ENCODE peak calls at places on chromosomes 7 and 10, in seven cellular contexts. R is body of pancreas, E is GM20000, G is neural progenitor cell, N is foreskin fibroblast, S is cardiac fibroblast, Z is spleen. W is an unnamed sample.

GRCh38 chr7:55206235-55207029 is 158.7 kb upstream of the LANCL2 start:
- DNase-seq in S (no peak), R (no peak), N (no peak), G (no peak), E (no peak), Z (no peak), W (peak; percentile 31)

GRCh38 chr7:157355784-157356511 is 19.1 kb downstream of the DNAJB6 start:
- DNase-seq in E (no peak), Z (no peak), N (peak; percentile 62), G (no peak), S (peak; percentile 26), R (peak; percentile 36), W (no peak)

GRCh38 chr7:44284881-44285541 is 40.4 kb downstream of the CAMK2B start:
- DNase-seq in G (no peak), Z (peak; percentile 49), N (no peak), R (no peak), S (no peak), E (no peak), W (no peak)

GRCh38 chr7:50782376-50783208 is at the start of gene GRB10:
- DNase-seq in S (peak; percentile 42), N (peak; percentile 65), G (peak; percentile 84), Z (no peak), E (no peak), R (peak; percentile 72), W (no peak)

GRCh38 chr7:92810242-92810611 is 26.1 kb downstream of the CDK6 start:
- DNase-seq in G (no peak), N (no peak), R (no peak), S (peak; percentile 61), E (no peak), Z (no peak), W (peak; percentile 77)

GRCh38 chr10:966466-967235 is 21.6 kb upstream of the GTPBP4 start:
- DNase-seq in S (no peak), N (no peak), E (no peak), R (no peak), Z (no peak), G (peak; percentile 18), W (no peak)

GRCh38 chr10:31697271-31698168 is 231.1 kb downstream of the ARHGAP12 start:
- DNase-seq in N (peak; percentile 95), R (peak; percentile 74), G (no peak), Z (peak; percentile 84), S (peak; percentile 84), E (no peak), W (no peak)

GRCh38 chr10:64465653-64466052 is 944.5 kb downstream of the REEP3 start:
- DNase-seq in E (no peak), G (no peak), R (no peak), N (no peak), S (no peak), Z (no peak), W (no peak)

GRCh38 chr10:80855348-80855971 is 317.8 kb downstream of the SH2D4B start:
- DNase-seq in E (peak; percentile 61), S (no peak), G (peak; percentile 70), Z (peak; percentile 60), R (no peak), N (no peak), W (peak; percentile 61)
- TF ChIP-seq CTCF in E (peak; percentile 47), S (no peak), G (peak; percentile 76), Z (no peak), R (no peak), N (no peak), W (peak; percentile 68)

DNA sequence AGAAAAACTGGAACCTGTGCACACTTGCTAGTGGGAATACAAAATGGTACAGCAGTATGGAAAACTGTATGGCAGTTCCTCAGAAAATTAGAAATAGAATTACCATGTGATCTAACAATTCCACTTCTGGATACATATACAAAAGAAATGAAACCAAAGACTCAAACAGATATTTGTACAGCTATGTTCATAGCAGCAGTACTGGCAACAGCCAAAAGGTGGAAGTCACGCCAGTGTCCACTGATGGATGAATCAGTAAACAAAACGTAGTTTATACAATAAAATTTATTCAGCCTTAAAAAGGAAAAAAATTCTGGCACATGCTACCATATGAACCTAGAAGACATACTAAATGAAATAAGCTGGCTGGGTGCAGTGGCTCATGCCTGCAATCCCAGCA is 23.0 kb downstream of the IDE start:
- DNase-seq in E (no peak), S (no peak), Z (no peak), N (no peak), R (no peak), G (no peak), W (no peak)
- TF ChIP-seq CTCF in E (no peak), S (no peak), Z (no peak), N (no peak), R (no peak), G (no peak), W (no peak)

GRCh38 chr7:69109879-69110278 is 488.4 kb upstream of the AUTS2 start:
- DNase-seq in N (no peak), E (no peak), Z (no peak), S (no peak), G (no peak), R (no peak), W (no peak)
- TF ChIP-seq CTCF in N (no peak), E (no peak), Z (no peak), S (no peak), G (no peak), R (no peak), W (no peak)

DNA sequence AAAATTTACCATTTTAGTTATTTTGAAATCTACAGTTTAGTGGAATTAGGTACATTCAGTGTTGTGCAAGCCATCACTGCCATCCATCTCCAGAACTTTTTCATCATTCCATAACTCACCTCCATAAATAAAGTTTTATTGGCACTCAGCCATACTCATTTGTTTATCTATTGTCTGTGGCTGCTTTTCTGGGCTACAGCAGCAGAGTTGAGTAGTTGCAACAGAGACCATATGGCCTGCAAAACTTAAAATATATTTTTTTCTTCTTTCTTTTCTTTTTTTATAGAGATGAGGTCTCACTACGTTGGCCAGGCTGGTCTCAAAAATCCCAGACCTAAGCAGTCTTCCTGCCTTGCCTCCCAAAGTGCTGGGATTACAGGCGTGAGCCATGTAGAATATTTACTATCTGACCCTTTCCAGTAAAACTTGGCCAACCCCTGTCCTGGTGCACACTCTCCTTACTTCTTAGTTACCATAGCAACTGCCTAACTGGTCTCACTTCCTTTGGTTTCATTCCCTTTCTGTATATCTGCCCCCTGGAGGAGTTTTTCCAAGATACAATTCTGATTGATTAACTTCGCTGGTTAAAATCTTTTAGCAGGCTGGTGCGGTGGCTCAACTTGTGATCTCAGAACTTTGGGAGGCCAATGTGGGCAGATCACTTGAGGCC is 133.2 kb downstream of the CUX1 start:
- DNase-seq in R (no peak), G (peak; percentile 35), S (peak; percentile 92), Z (no peak), N (peak; percentile 62), E (no peak), W (no peak)
- TF ChIP-seq CTCF in R (no peak), G (no peak), S (peak; percentile 38), Z (no peak), N (peak; percentile 20), E (no peak), W (no peak)

GRCh38 chr7:120547605-120548004 is 274.6 kb downstream of the KCND2 start:
- DNase-seq in E (no peak), G (no peak), Z (no peak), N (no peak), R (no peak), S (no peak), W (no peak)

GRCh38 chr7:120550494-120551048 is 277.6 kb downstream of the KCND2 start:
- DNase-seq in S (peak; percentile 45), N (no peak), G (no peak), R (no peak), Z (no peak), E (no peak), W (peak; percentile 38)

GRCh38 chr7:120554960-120555571 is 282.1 kb downstream of the KCND2 start:
- DNase-seq in Z (no peak), E (peak; percentile 30), N (peak; percentile 28), G (peak; percentile 76), S (peak; percentile 65), R (peak; percentile 53), W (peak; percentile 76)

GRCh38 chr7:120553497-120553896 is 280.5 kb downstream of the KCND2 start:
- DNase-seq in N (no peak), S (no peak), Z (no peak), R (no peak), G (no peak), E (peak; percentile 6), W (peak; percentile 21)
- TF ChIP-seq CTCF in N (no peak), S (no peak), Z (no peak), R (no peak), G (no peak), E (no peak), W (no peak)

GRCh38 chr7:155073922-155074321 is 3.8 kb downstream of the HTR5A start:
- DNase-seq in N (no peak), E (no peak), S (no peak), G (no peak), Z (no peak), R (no peak), W (no peak)

GRCh38 chr7:155071916-155072315 is 1.8 kb downstream of the HTR5A start:
- DNase-seq in E (no peak), N (no peak), R (no peak), G (no peak), S (no peak), Z (no peak), W (no peak)

GRCh38 chr7:155071121-155071651 is 1.1 kb downstream of the HTR5A start:
- DNase-seq in G (no peak), R (no peak), S (no peak), Z (no peak), E (no peak), N (no peak), W (no peak)

GRCh38 chr7:155066417-155066950 is 3.6 kb upstream of the HTR5A start:
- DNase-seq in R (peak; percentile 82), E (no peak), N (peak; percentile 64), Z (no peak), G (no peak), S (peak; percentile 61), W (no peak)

DNA sequence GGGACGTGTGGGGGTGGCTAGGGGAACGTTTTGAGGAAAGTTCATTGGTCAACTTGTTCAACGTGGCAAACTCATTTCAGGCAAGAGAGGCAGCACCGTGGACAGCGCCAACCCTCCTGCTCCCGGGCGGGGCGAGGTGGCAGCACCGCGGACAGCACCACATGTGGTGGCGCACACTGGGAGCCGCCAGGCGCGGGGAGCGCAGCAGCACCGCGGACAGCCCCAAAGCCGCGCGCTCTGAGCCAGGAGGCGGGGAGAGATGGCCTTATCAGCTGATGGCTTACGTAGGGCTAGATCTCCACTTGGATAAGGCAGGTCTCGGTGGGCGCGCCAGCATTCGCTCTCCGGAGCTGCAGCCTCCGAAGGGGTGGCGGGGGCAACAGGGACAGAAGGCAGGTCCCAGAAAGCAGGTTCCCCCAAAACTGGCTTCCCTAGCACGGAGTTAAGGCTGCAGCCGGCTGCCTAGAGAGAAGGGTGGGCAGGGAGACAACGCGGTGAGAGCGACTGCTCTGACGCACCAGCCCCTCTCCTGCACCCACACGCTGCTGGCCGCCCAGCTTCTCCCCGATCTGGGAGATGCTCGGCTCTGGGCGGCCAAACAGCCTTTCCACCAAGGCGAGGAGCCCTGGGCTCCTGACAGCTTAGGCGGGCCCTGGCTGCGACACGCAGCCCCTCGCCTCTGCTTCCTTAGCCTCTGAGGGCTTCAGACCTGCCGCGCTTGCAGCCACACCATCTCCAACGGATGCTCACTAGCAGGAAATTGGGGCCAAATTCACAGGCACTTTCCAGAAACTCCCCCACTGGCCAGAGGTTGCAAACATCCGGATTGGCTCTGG is at the start of gene HTR5A:
- DNase-seq in S (peak; percentile 80), R (peak; percentile 82), Z (peak; percentile 87), G (peak; percentile 98), E (peak; percentile 91), N (peak; percentile 88), W (peak; percentile 84)
- TF ChIP-seq CTCF in S (no peak), R (peak; percentile 15), Z (no peak), G (peak; percentile 19), E (no peak), N (no peak), W (no peak)

GRCh38 chr10:46022978-46023702 is 7.3 kb downstream of the NCOA4 start:
- DNase-seq in Z (peak; percentile 98), N (peak; percentile 96), E (peak; percentile 86), G (peak; percentile 93), S (peak; percentile 90), R (peak; percentile 92), W (peak; percentile 90)
- TF ChIP-seq CTCF in Z (peak; percentile 14), N (no peak), E (peak; percentile 14), G (no peak), S (peak; percentile 36), R (peak; percentile 15), W (peak; percentile 11)

W was measured in GM12865.